ENCODE peak calls at places on chromosomes 4 and X, in seven cellular contexts. F, D, W, M, A, G and X are unnamed samples.

GRCh38 chrX:9797961-9798360 is 11.7 kb downstream of the SHROOM2 start:
- DNase-seq in F (no peak), D (peak; percentile 32), W (no peak), M (no peak), A (no peak), G (no peak), X (no peak)

GRCh38 chr4:184836613-184837012 is 10.8 kb upstream of the ACSL1 start:
- DNase-seq in F (no peak), D (no peak), W (no peak), M (no peak), A (no peak), G (no peak), X (no peak)

GRCh38 chr4:159267940-159268327 is 165.1 kb downstream of the RAPGEF2 start:
- DNase-seq in F (no peak), D (no peak), W (no peak), M (no peak), A (no peak), G (no peak), X (no peak)

GRCh38 chrX:49155243-49155899 is 7.2 kb upstream of the MAGIX start:
- DNase-seq in F (no peak), D (no peak), W (no peak), M (peak; percentile 55), A (peak; percentile 51), G (no peak), X (no peak)

GRCh38 chr4:78661086-78661690 is 109.6 kb downstream of the ANXA3 start:
- DNase-seq in F (no peak), D (no peak), W (no peak), M (no peak), A (no peak), G (no peak), X (no peak)

GRCh38 chr4:69639542-69639941 is at the start of gene UGT2A2:
- DNase-seq in F (no peak), D (no peak), W (no peak), M (no peak), A (no peak), G (no peak), X (no peak)

GRCh38 chr4:77187231-77187630 is 30.2 kb downstream of the CCNG2 start:
- DNase-seq in F (no peak), D (no peak), W (no peak), M (no peak), A (no peak), G (no peak), X (no peak)

GRCh38 chrX:24902808-24903207 is 113.0 kb downstream of the ARX start:
- DNase-seq in F (no peak), D (no peak), W (no peak), M (no peak), A (no peak), G (no peak), X (peak; percentile 75)

GRCh38 chr4:182869697-182870096 is 47.5 kb downstream of the DCTD start:
- DNase-seq in F (no peak), D (no peak), W (no peak), M (no peak), A (no peak), G (no peak), X (no peak)

GRCh38 chrX:24241822-24242648 is 71.8 kb downstream of the SUPT20HL2 start:
- DNase-seq in F (peak; percentile 19), D (peak; percentile 37), W (no peak), M (no peak), A (peak; percentile 74), G (no peak), X (no peak)

GRCh38 chr4:8123389-8123788 is 35.2 kb downstream of the ABLIM2 start:
- DNase-seq in F (peak; percentile 57), D (no peak), W (no peak), M (no peak), A (no peak), G (no peak), X (no peak)

GRCh38 chr4:8119877-8120276 is 38.7 kb downstream of the ABLIM2 start:
- DNase-seq in F (no peak), D (no peak), W (no peak), M (no peak), A (no peak), G (no peak), X (no peak)

GRCh38 chr4:8122746-8123145 is 35.9 kb downstream of the ABLIM2 start:
- DNase-seq in F (no peak), D (no peak), W (no peak), M (no peak), A (no peak), G (no peak), X (no peak)

GRCh38 chr4:8120518-8120917 is 38.1 kb downstream of the ABLIM2 start:
- DNase-seq in F (no peak), D (no peak), W (no peak), M (no peak), A (peak; percentile 85), G (no peak), X (no peak)

DNA sequence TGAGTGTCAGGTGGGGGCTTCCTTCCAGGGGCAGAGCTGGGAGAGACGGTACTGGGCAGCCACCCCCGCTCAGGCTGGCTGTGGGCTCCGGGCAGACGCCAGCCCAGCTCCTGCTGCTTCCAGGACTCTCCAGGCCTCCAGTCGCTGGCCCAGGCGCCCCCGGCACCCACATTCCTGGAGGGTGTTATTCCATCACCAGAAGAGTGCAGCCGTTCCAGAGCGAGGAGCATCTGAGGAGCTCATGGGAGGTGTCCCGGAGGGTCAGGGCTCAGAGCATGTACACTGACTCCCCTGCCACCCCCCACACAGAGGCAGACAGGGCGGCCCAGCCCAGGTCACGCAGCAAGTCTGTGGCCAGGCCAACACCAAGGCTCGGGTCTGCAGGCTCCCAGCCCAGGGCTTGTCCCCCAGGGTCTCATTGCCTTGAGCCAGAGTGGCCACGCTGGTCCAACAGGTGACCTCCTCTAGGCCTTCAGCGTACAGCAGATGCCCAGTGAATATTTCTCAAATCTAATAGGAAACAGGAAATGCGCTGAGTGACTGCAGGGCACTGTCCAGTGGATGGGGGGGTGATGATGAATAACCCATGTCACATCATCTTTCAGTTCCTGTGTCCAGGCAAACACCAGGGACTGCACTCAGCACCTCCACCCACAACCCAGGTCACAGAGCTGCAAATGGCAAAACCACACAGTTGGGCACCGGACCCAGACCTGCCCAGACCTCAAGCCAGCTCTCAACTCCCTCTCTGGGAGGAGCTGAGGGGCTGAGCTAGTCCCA is 37.2 kb downstream of the ABLIM2 start:
- DNase-seq in F (no peak), D (no peak), W (no peak), M (no peak), A (no peak), G (no peak), X (no peak)
- H3K27me3 ChIP-seq in F (no peaks in the 10 kb centered on the region), D (no peaks in the 10 kb centered on the region), W (no peaks in the 10 kb centered on the region), M (no peaks in the 10 kb centered on the region), A (no peaks in the 10 kb centered on the region), G (no peaks in the 10 kb centered on the region), X (peaks cover 17% of the 10 kb centered on the region)

GRCh38 chr4:1113311-1114009 is at the start of gene RNF212:
- DNase-seq in F (no peak), D (no peak), W (peak; percentile 69), M (peak; percentile 32), A (peak; percentile 47), G (no peak), X (no peak)

GRCh38 chr4:1112821-1113182 is 562 bp downstream of the RNF212 start:
- DNase-seq in F (no peak), D (no peak), W (no peak), M (no peak), A (no peak), G (no peak), X (no peak)

GRCh38 chr4:1112174-1112820 is 1.1 kb downstream of the RNF212 start:
- DNase-seq in F (no peak), D (no peak), W (no peak), M (no peak), A (peak; percentile 79), G (no peak), X (no peak)

GRCh38 chr4:1116837-1117236 is 3.5 kb upstream of the RNF212 start:
- DNase-seq in F (no peak), D (no peak), W (no peak), M (no peak), A (no peak), G (no peak), X (no peak)

GRCh38 chr4:1115528-1116293 is 2.3 kb upstream of the RNF212 start:
- DNase-seq in F (no peak), D (no peak), W (no peak), M (no peak), A (peak; percentile 58), G (no peak), X (no peak)
- H3K27me3 ChIP-seq in F (peaks cover 43% of the 10 kb centered on the region), D (no peaks in the 10 kb centered on the region), W (no peaks in the 10 kb centered on the region), M (peaks cover 54% of the 10 kb centered on the region), A (no peaks in the 10 kb centered on the region), G (peaks cover 47% of the 10 kb centered on the region), X (peaks cover 28% of the 10 kb centered on the region)

GRCh38 chr4:913280-913618 is 18.9 kb downstream of the GAK start:
- DNase-seq in F (no peak), D (no peak), W (no peak), M (no peak), A (no peak), G (no peak), X (no peak)
- H3K27me3 ChIP-seq in F (no peaks in the 10 kb centered on the region), D (no peaks in the 10 kb centered on the region), W (no peaks in the 10 kb centered on the region), M (no peaks in the 10 kb centered on the region), A (no peaks in the 10 kb centered on the region), G (no peaks in the 10 kb centered on the region), X (no peaks in the 10 kb centered on the region)

DNA sequence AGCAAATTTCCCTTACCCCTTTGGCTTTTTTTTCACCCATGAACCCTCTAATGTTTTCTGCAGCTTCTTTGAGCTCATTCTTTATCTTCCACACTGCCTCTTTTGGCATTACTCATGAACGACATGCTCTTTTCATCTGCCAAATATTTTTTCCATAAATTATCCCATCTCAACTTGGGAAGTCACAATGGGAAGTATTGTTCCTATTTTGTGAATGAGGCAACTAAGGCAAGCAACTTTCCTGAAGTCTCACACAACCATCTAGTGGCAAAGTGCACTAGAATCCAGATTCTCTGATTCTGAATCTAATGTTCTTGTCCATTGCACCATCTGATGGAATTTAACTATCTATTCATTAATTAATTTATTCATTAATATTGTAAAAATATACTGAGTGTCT is 625 bp downstream of the RTL9 start:
- DNase-seq in F (no peak), D (no peak), W (no peak), M (no peak), A (no peak), G (no peak), X (no peak)
- H3K27me3 ChIP-seq in F (no peaks in the 10 kb centered on the region), D (no peaks in the 10 kb centered on the region), W (no peaks in the 10 kb centered on the region), M (no peaks in the 10 kb centered on the region), A (no peaks in the 10 kb centered on the region), G (peaks cover 8% of the 10 kb centered on the region), X (no peaks in the 10 kb centered on the region)

GRCh38 chrX:138157850-138158249 is 553.7 kb downstream of the FGF13 start:
- DNase-seq in F (no peak), D (no peak), W (no peak), M (no peak), A (no peak), G (no peak), X (no peak)
- H3K27me3 ChIP-seq in F (no peaks in the 10 kb centered on the region), D (no peaks in the 10 kb centered on the region), W (no peaks in the 10 kb centered on the region), M (no peaks in the 10 kb centered on the region), A (no peaks in the 10 kb centered on the region), G (peaks cover 5% of the 10 kb centered on the region), X (no peaks in the 10 kb centered on the region)

DNA sequence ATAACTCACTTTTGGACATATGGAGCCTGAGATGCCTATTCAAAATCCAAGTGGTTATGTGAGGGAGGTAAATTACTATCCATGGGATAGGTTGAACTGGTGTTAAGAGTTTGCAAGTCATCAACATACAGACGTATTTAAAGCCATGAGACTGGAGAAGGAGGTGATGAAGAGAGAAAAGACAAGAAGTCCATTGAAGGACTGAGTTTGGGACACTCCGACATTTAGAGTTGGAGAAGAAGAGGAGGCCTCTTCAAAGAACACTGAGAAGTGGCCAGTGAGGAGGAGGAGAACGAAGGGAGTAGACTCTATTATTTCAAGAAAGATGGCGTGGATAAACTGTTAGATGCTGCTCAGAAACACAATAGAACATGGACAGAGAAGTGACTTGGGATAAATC is at the start of gene CNGA2:
- DNase-seq in F (no peak), D (no peak), W (no peak), M (no peak), A (no peak), G (no peak), X (no peak)
- H3K27me3 ChIP-seq in F (no peaks in the 10 kb centered on the region), D (no peaks in the 10 kb centered on the region), W (no peaks in the 10 kb centered on the region), M (no peaks in the 10 kb centered on the region), A (no peaks in the 10 kb centered on the region), G (no peaks in the 10 kb centered on the region), X (no peaks in the 10 kb centered on the region)